ENCODE peak calls at places on chromosomes 12 and 14, in five cellular contexts. Q is CD4-positive, alpha-beta T cell; L is HFF-Myc; B is RWPE1; U is fibroblast of pulmonary artery. C is an unnamed sample.

GRCh38 chr12:66409195-66409871 is 107.0 kb downstream of the HELB start:
- DNase-seq in Q (peak), L (peak), B (no peak), U (peak), C (peak)

GRCh38 chr12:39236994-39237393 is 205.9 kb downstream of the KIF21A start:
- DNase-seq in Q (no peak), L (no peak), B (peak), U (peak), C (peak)

GRCh38 chr14:24960816-24961215 is 89.1 kb downstream of the STXBP6 start:
- DNase-seq in Q (no peak), L (no peak), B (no peak), U (no peak), C (no peak)

GRCh38 chr12:2295941-2296461 is 243.2 kb downstream of the CACNA1C start:
- DNase-seq in Q (no peak), L (no peak), B (no peak), U (no peak), C (peak)

GRCh38 chr14:67762051-67762450 is 54.3 kb downstream of the ZFYVE26 start:
- DNase-seq in Q (no peak), L (no peak), B (no peak), U (no peak), C (no peak)

GRCh38 chr12:92821142-92821541 is 108.0 kb downstream of the EEA1 start:
- DNase-seq in Q (no peak), L (no peak), B (no peak), U (no peak), C (no peak)

GRCh38 chr12:44286336-44286735 is 450.5 kb downstream of the TMEM117 start:
- DNase-seq in Q (no peak), L (no peak), B (peak), U (peak), C (peak)

GRCh38 chr14:22485178-22485577 is 103.8 kb downstream of the DAD1 start:
- DNase-seq in Q (no peak), L (no peak), B (no peak), U (no peak), C (no peak)

GRCh38 chr12:21221072-21221471 is 90.1 kb downstream of the SLCO1B1 start:
- DNase-seq in Q (no peak), L (no peak), B (no peak), U (no peak), C (no peak)

GRCh38 chr14:28875937-28876910 is 109.6 kb downstream of the FOXG1 start:
- DNase-seq in Q (no peak), L (no peak), B (no peak), U (no peak), C (no peak)

GRCh38 chr14:83632375-83632774 is 1897.6 kb upstream of the FLRT2 start:
- DNase-seq in Q (no peak), L (no peak), B (no peak), U (no peak), C (no peak)

GRCh38 chr12:12070674-12071661 is at the start of gene BCL2L14:
- DNase-seq in Q (no peak), L (no peak), B (no peak), U (no peak), C (peak)

GRCh38 chr12:95848575-95849388 is 10.0 kb upstream of the SNRPF start:
- DNase-seq in Q (no peak), L (peak), B (peak), U (peak), C (peak)
- TF ChIP-seq CTCF in Q (no peak), L (peak), B (peak), U (peak), C (peak)

GRCh38 chr14:35231207-35231755 is 60.9 kb upstream of the PSMA6 start:
- DNase-seq in Q (no peak), L (no peak), B (no peak), U (no peak), C (no peak)

GRCh38 chr14:35224615-35225014 is 67.6 kb upstream of the PSMA6 start:
- DNase-seq in Q (no peak), L (no peak), B (no peak), U (no peak), C (no peak)

GRCh38 chr14:35234007-35234406 is 58.2 kb upstream of the PSMA6 start:
- DNase-seq in Q (no peak), L (peak), B (no peak), U (peak), C (peak)

GRCh38 chr14:35229084-35229483 is 63.1 kb upstream of the PSMA6 start:
- DNase-seq in Q (no peak), L (no peak), B (no peak), U (no peak), C (no peak)

GRCh38 chr14:35229495-35230089 is 62.6 kb upstream of the PSMA6 start:
- DNase-seq in Q (no peak), L (no peak), B (peak), U (peak), C (peak)
- TF ChIP-seq CTCF in Q (peak), L (no peak), B (peak), U (peak), C (peak)

GRCh38 chr12:103548622-103549601 is 38.2 kb upstream of the STAB2 start:
- DNase-seq in Q (peak), L (peak), B (peak), U (peak), C (peak)
- TF ChIP-seq CTCF in Q (peak), L (peak), B (peak), U (peak), C (peak)

GRCh38 chr14:76101980-76102379 is 49.7 kb upstream of the GPATCH2L start:
- DNase-seq in Q (no peak), L (no peak), B (no peak), U (no peak), C (no peak)
- TF ChIP-seq CTCF in Q (no peak), L (no peak), B (no peak), U (no peak), C (no peak)

GRCh38 chr14:58171090-58171489 is 19.1 kb upstream of the ARMH4 start:
- DNase-seq in Q (no peak), L (peak), B (peak), U (peak), C (peak)
- TF ChIP-seq CTCF in Q (no peak), L (no peak), B (no peak), U (no peak), C (no peak)

GRCh38 chr12:49263400-49263763 is 1.5 kb upstream of the TUBA1C start:
- DNase-seq in Q (no peak), L (no peak), B (no peak), U (no peak), C (no peak)

GRCh38 chr12:49260831-49261363 is 4.0 kb upstream of the TUBA1C start:
- DNase-seq in Q (no peak), L (no peak), B (no peak), U (no peak), C (no peak)

GRCh38 chr12:49261726-49262125 is 3.2 kb upstream of the TUBA1C start:
- DNase-seq in Q (no peak), L (no peak), B (no peak), U (no peak), C (no peak)

GRCh38 chr12:49264466-49264872 is 413 bp upstream of the TUBA1C start:
- DNase-seq in Q (peak), L (no peak), B (peak), U (peak), C (no peak)

GRCh38 chr12:49264873-49265792 is at the start of gene TUBA1C:
- DNase-seq in Q (peak), L (peak), B (peak), U (peak), C (peak)
- TF ChIP-seq CTCF in Q (no peak), L (no peak), B (no peak), U (no peak), C (peak)

GRCh38 chr12:124939428-124940142 is 25.1 kb upstream of the UBC start:
- DNase-seq in Q (peak), L (peak), B (peak), U (peak), C (peak)
- TF ChIP-seq CTCF in Q (no peak), L (no peak), B (peak), U (no peak), C (no peak)

GRCh38 chr14:34711169-34711568 is 3.2 kb downstream of the CFL2 start:
- DNase-seq in Q (no peak), L (peak), B (peak), U (peak), C (peak)
- TF ChIP-seq CTCF in Q (no peak), L (no peak), B (no peak), U (no peak), C (no peak)